ENCODE peak calls at places on chromosomes 16 and 17, in eight cellular contexts. E, H, K, V, P, N, Z and O are unnamed samples.

GRCh38 chr17:74016504-74016903 is 187.0 kb upstream of the RPL38 start:
- DNase-seq in H (no peak), V (no peak), P (no peak), Z (no peak), N (no peak), E (no peak), K (no peak), O (no peak)

GRCh38 chr17:17568772-17569195 is 22.7 kb downstream of the PEMT start:
- DNase-seq in P (no peak), V (peak), K (peak), N (no peak), H (peak), Z (peak), E (peak), O (peak)

GRCh38 chr17:28908640-28909098 is 5.8 kb upstream of the DHRS13 start:
- DNase-seq in H (peak), K (no peak), Z (no peak), E (no peak), P (peak), N (peak), V (no peak), O (no peak)

GRCh38 chr16:58464047-58464915 is 35.7 kb upstream of the NDRG4 start:
- DNase-seq in K (no peak), N (no peak), Z (peak), P (no peak), E (no peak), H (no peak), V (no peak), O (no peak)

GRCh38 chr17:78751447-78752067 is 30.5 kb downstream of the CYTH1 start:
- DNase-seq in Z (no peak), E (no peak), N (no peak), H (no peak), K (no peak), V (no peak), P (no peak), O (no peak)

GRCh38 chr17:27485125-27485524 is 28.9 kb downstream of the KSR1 start:
- DNase-seq in P (no peak), Z (no peak), H (no peak), N (no peak), K (no peak), E (no peak), V (no peak), O (no peak)

GRCh38 chr17:75617218-75617617 is 16.0 kb upstream of the SMIM5 start:
- DNase-seq in K (no peak), P (no peak), V (peak), H (no peak), N (no peak), E (no peak), Z (no peak), O (no peak)

GRCh38 chr17:71759422-71760060 is 361.3 kb upstream of the SOX9 start:
- DNase-seq in V (no peak), Z (no peak), P (no peak), E (no peak), K (no peak), H (no peak), N (no peak), O (no peak)

GRCh38 chr16:12995721-12996372 is 94.4 kb downstream of the SHISA9 start:
- DNase-seq in H (no peak), K (no peak), V (no peak), E (no peak), P (no peak), N (no peak), Z (no peak), O (no peak)